ENCODE peak calls at places on chromosomes 2 and 18, in four cellular contexts. One of them, this sample, is unnamed.

GRCh38 chr2:36452279-36452678 is 96.7 kb downstream of the CRIM1 start:
- DNase-seq in K562: no peak
- DNase-seq in GM12878: no peak
- DNase-seq in IMR-90: peak; percentile 80
- DNase-seq in this sample: no peak

GRCh38 chr2:102422910-102423309 is at the start of gene IL18RAP:
- DNase-seq in K562: no peak
- DNase-seq in GM12878: no peak
- DNase-seq in IMR-90: no peak
- DNase-seq in this sample: no peak

GRCh38 chr2:130183500-130184373 is 1.7 kb downstream of the MZT2B start:
- DNase-seq in K562: no peak
- DNase-seq in IMR-90: peak; percentile 11
- DNase-seq in GM12878: no peak
- DNase-seq in this sample: no peak

GRCh38 chr2:27323592-27324285 is 842 bp upstream of the MPV17 start:
- DNase-seq in IMR-90: no peak
- DNase-seq in K562: no peak
- DNase-seq in GM12878: no peak
- DNase-seq in this sample: no peak

GRCh38 chr2:3483227-3483985 is 35.9 kb downstream of the ADI1 start:
- DNase-seq in IMR-90: peak; percentile 58
- DNase-seq in GM12878: no peak
- DNase-seq in K562: no peak
- DNase-seq in this sample: peak; percentile 83

GRCh38 chr2:233775414-233775813 is 2.7 kb upstream of the MROH2A start:
- DNase-seq in IMR-90: no peak
- DNase-seq in GM12878: no peak
- DNase-seq in K562: peak; percentile 35
- DNase-seq in this sample: no peak

GRCh38 chr2:66490588-66491001 is 55.7 kb downstream of the MEIS1 start:
- DNase-seq in IMR-90: peak; percentile 70
- DNase-seq in K562: no peak
- DNase-seq in GM12878: no peak
- DNase-seq in this sample: no peak

GRCh38 chr18:61333746-61334490 is 688 bp downstream of the CDH20 start:
- DNase-seq in GM12878: no peak
- DNase-seq in IMR-90: no peak
- DNase-seq in K562: no peak
- DNase-seq in this sample: peak; percentile 79

GRCh38 chr2:27833931-27834330 is 56.3 kb downstream of the RBKS start:
- DNase-seq in K562: no peak
- DNase-seq in GM12878: no peak
- DNase-seq in IMR-90: peak; percentile 37
- DNase-seq in this sample: no peak

GRCh38 chr2:196284033-196284844 is 112.9 kb upstream of the STK17B start:
- DNase-seq in GM12878: no peak
- DNase-seq in IMR-90: no peak
- DNase-seq in K562: no peak
- DNase-seq in this sample: no peak

GRCh38 chr2:70566906-70567305 is 13.3 kb upstream of the TGFA start:
- DNase-seq in IMR-90: no peak
- DNase-seq in K562: no peak
- DNase-seq in GM12878: no peak
- DNase-seq in this sample: no peak

GRCh38 chr2:144048631-144049060 is 471.3 kb downstream of the ZEB2 start:
- DNase-seq in GM12878: no peak
- DNase-seq in K562: peak; percentile 29
- DNase-seq in IMR-90: no peak
- DNase-seq in this sample: no peak

GRCh38 chr2:29322011-29322410 is 206.8 kb downstream of the CLIP4 start:
- DNase-seq in IMR-90: no peak
- DNase-seq in GM12878: no peak
- DNase-seq in K562: no peak
- DNase-seq in this sample: no peak

GRCh38 chr2:135546432-135546831 is 15.1 kb downstream of the R3HDM1 start:
- DNase-seq in GM12878: no peak
- DNase-seq in IMR-90: no peak
- DNase-seq in K562: no peak
- DNase-seq in this sample: no peak

GRCh38 chr2:72892506-72893173 is 5.4 kb downstream of the SPR start:
- DNase-seq in GM12878: no peak
- DNase-seq in IMR-90: peak; percentile 70
- DNase-seq in K562: peak; percentile 55
- DNase-seq in this sample: peak; percentile 80

GRCh38 chr2:101678379-101678778 is 19.1 kb upstream of the MAP4K4 start:
- DNase-seq in GM12878: no peak
- DNase-seq in K562: no peak
- DNase-seq in IMR-90: no peak
- DNase-seq in this sample: no peak

GRCh38 chr18:63016270-63016669 is 300.9 kb downstream of the PHLPP1 start:
- DNase-seq in IMR-90: peak; percentile 59
- DNase-seq in GM12878: peak; percentile 21
- DNase-seq in K562: peak; percentile 48
- DNase-seq in this sample: no peak

GRCh38 chr2:11850082-11850481 is 103.7 kb downstream of the LPIN1 start:
- DNase-seq in IMR-90: no peak
- DNase-seq in K562: no peak
- DNase-seq in GM12878: no peak
- DNase-seq in this sample: no peak

GRCh38 chr2:203830294-203831055 is 37.1 kb upstream of the CTLA4 start:
- DNase-seq in GM12878: no peak
- DNase-seq in IMR-90: no peak
- DNase-seq in K562: no peak
- DNase-seq in this sample: no peak

GRCh38 chr18:77063256-77063655 is 69.3 kb downstream of the MBP start:
- DNase-seq in K562: no peak
- DNase-seq in GM12878: peak; percentile 69
- DNase-seq in IMR-90: peak; percentile 67
- DNase-seq in this sample: no peak

GRCh38 chr2:45851111-45851510 is 199.6 kb downstream of the PRKCE start:
- DNase-seq in GM12878: no peak
- DNase-seq in K562: no peak
- DNase-seq in IMR-90: no peak
- DNase-seq in this sample: no peak

GRCh38 chr2:136021406-136021805 is 36.0 kb upstream of the DARS1 start:
- DNase-seq in K562: no peak
- DNase-seq in IMR-90: no peak
- DNase-seq in GM12878: no peak
- DNase-seq in this sample: no peak

GRCh38 chr18:54220406-54220805 is 4.1 kb downstream of the MBD2 start:
- DNase-seq in K562: no peak
- DNase-seq in IMR-90: no peak
- DNase-seq in GM12878: no peak
- DNase-seq in this sample: no peak

GRCh38 chr2:25367296-25367695 is 25.6 kb upstream of the DNMT3A start:
- DNase-seq in IMR-90: no peak
- DNase-seq in K562: no peak
- DNase-seq in GM12878: no peak
- DNase-seq in this sample: no peak

GRCh38 chr2:205860847-205861246 is 178.5 kb downstream of the NRP2 start:
- DNase-seq in GM12878: no peak
- DNase-seq in IMR-90: no peak
- DNase-seq in K562: no peak
- DNase-seq in this sample: no peak

GRCh38 chr2:105375001-105375561 is 23.8 kb downstream of the FHL2 start:
- DNase-seq in IMR-90: peak; percentile 90
- DNase-seq in GM12878: no peak
- DNase-seq in K562: no peak
- DNase-seq in this sample: no peak

GRCh38 chr2:54038835-54039234 is 68.0 kb upstream of the PSME4 start:
- DNase-seq in IMR-90: no peak
- DNase-seq in K562: no peak
- DNase-seq in GM12878: no peak
- DNase-seq in this sample: no peak

DNA sequence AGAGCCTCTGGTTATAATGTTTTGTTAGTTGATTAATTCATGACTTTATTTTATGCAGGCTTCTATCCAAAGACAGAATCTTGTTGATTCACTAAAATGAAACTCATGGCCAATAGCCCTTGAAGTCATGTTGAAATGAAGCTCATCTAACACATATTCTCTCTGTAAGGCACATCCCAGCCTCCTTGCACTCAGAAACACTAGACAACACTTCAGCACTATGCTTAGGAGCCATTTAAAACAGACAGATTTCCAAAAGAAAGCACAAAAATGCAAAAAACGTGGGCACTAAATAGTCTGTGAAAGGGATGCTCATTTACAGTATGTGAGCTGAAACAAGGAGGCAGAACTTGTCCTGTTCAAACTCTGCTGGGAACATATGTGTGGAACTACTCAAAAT is 124.4 kb downstream of the MYCN start:
- DNase-seq in GM12878: no peak
- DNase-seq in IMR-90: no peak
- DNase-seq in K562: no peak
- DNase-seq in this sample: no peak
- TF ChIP-seq CHD1 in GM12878: no peak
- TF ChIP-seq CHD1 in IMR-90: no peak
- TF ChIP-seq CHD1 in K562: no peak
- TF ChIP-seq CHD1 in this sample: no peak

DNA sequence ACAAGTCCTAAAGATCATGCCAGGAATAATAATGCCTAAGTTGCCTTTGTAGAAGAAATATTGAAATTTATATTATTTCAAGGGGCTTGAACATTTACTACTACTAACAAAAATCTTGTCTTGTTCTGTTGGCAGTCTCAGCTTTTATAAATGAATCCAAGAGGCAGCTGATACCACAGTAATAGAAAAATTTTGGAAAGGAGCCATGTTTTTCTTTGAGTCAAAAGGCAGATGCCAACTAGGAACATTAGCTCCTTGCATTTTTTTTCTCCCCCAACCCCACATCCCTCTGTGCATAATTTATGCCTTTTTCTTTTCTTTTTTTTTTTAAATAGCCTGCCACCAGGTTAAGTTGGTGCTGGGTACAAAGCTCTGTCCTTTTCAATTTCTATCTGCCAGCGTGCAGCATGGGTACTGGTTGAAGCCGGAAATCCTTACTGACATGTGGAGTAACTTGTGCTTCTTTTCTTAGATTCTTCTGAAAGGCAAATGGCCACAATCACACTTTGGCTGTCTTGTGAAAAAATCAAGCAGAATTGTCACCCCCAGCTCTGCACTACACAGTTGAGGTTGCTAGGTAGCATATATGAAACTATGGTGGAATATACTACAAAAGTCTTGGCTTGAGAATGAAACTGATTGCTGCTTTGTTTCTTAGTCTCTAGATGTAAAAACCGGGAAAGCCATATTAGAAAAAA is 98.8 kb downstream of the RHBDD1 start:
- DNase-seq in K562: no peak
- DNase-seq in GM12878: no peak
- DNase-seq in IMR-90: no peak
- DNase-seq in this sample: no peak
- TF ChIP-seq CHD1 in K562: no peak
- TF ChIP-seq CHD1 in GM12878: no peak
- TF ChIP-seq CHD1 in IMR-90: no peak
- TF ChIP-seq CHD1 in this sample: no peak

GRCh38 chr2:178074123-178075005 is 1.8 kb upstream of the PDE11A start:
- DNase-seq in GM12878: no peak
- DNase-seq in IMR-90: no peak
- DNase-seq in K562: no peak
- DNase-seq in this sample: no peak

GRCh38 chr2:178070824-178071223 is 1.8 kb downstream of the PDE11A start:
- DNase-seq in IMR-90: no peak
- DNase-seq in K562: no peak
- DNase-seq in GM12878: no peak
- DNase-seq in this sample: no peak

GRCh38 chr2:178072000-178072382 is 586 bp downstream of the PDE11A start:
- DNase-seq in GM12878: no peak
- DNase-seq in K562: no peak
- DNase-seq in IMR-90: no peak
- DNase-seq in this sample: no peak

GRCh38 chr2:178075006-178075326 is 2.4 kb upstream of the PDE11A start:
- DNase-seq in K562: no peak
- DNase-seq in IMR-90: no peak
- DNase-seq in GM12878: no peak
- DNase-seq in this sample: no peak

DNA sequence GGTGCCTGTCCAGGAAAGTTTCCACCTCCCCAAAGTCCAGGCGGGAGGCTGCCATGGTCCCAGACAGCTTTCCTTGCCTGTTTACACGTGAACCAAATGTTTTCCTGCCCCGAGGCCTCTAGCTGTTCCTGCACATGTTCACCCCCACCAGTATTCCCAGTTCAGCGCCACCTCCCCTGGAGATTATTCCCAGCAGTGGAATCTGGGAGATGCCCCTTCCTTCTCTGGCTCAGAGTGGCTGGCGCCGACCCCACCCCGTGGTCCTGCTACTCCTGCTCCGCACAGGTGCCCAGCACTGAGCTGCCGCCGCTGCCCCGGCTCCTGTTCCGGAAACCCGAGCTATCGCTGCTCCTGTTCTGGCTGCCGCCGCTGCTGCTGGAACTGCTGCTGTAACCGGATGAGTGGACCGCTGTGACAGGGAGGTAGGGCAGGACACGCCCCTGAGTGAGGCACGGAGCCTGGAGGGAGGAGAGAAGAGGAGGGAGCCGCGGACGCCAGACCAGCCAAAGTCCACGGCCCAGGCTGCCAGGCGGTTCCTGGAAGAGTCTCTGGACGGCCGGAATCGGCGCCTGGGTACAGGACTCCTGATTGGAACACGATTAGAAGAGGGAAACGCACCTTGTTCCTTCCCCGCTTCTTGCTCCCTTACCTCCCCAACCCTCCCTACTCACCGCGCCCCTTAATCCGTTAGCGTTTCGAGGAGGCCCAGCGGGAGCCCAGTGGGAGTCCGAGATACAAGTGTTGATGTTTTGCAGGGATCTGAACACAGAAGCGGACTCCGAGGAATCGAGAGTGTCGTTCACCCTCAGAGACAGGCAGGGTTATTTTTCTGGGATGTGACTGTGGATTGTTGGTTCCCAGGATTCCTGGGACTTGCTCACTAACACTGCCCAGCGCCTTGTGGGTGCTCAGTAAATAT is at the start of gene PDE11A:
- DNase-seq in IMR-90: peak; percentile 66
- DNase-seq in K562: peak; percentile 83
- DNase-seq in GM12878: no peak
- DNase-seq in this sample: peak; percentile 65
- TF ChIP-seq CHD1 in IMR-90: no peak
- TF ChIP-seq CHD1 in K562: no peak
- TF ChIP-seq CHD1 in GM12878: no peak
- TF ChIP-seq CHD1 in this sample: no peak

DNA sequence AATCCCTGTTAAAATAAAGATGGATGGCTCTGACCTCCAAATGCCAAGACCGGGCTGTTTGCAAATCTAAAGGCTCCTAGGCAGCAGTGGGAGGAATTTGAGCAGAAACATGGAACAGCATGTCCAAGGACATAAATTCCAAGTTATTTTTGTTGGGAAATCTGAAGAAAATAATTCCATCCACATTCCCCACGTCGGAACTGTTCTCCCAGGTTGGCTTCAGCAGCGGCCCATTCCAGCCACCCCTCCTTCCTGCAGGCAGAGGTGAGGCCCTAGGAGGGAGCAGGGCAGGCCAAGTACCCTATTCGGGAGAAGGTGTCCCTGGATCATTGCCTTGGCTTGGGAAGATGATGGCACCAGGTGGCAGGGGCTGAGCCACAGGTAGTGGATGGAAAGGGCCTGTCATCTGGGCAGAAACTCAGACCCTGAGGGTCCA is 117.1 kb downstream of the CAPN13 start:
- DNase-seq in GM12878: no peak
- DNase-seq in IMR-90: no peak
- DNase-seq in K562: no peak
- DNase-seq in this sample: peak; percentile 30
- TF ChIP-seq CHD1 in GM12878: no peak
- TF ChIP-seq CHD1 in IMR-90: no peak
- TF ChIP-seq CHD1 in K562: no peak
- TF ChIP-seq CHD1 in this sample: no peak